ENCODE peak calls at places on chromosome 21, in four cellular contexts. O is heart right ventricle, S is left ventricle myocardium inferior, A is right lobe of liver. K is an unnamed sample.

GRCh38 chr21:34906401-34906800 is 142.7 kb downstream of the RUNX1 start:
- DNase-seq in S (no peak), O (no peak), A (no peak), K (no peak)

GRCh38 chr21:31576428-31576827 is 83.1 kb upstream of the SOD1 start:
- DNase-seq in A (no peak), S (no peak), O (no peak), K (no peak)

GRCh38 chr21:44067011-44067839 is 40.0 kb upstream of the PWP2 start:
- DNase-seq in O (no peak), A (no peak), S (no peak), K (no peak)

GRCh38 chr21:43832648-43833047 is 32.4 kb upstream of the AGPAT3 start:
- DNase-seq in A (no peak), S (no peak), O (no peak), K (no peak)

GRCh38 chr21:43611598-43612369 is 47.5 kb downstream of the HSF2BP start:
- DNase-seq in O (peak; percentile 67), S (peak; percentile 70), A (peak; percentile 76), K (no peak)

GRCh38 chr21:31622397-31622796 is 37.1 kb upstream of the SOD1 start:
- DNase-seq in A (no peak), O (no peak), S (no peak), K (no peak)

GRCh38 chr21:14846619-14847018 is 218.2 kb downstream of the NRIP1 start:
- DNase-seq in S (no peak), A (no peak), O (no peak), K (no peak)

GRCh38 chr21:24225432-24225831 is 1381.8 kb downstream of the MRPL39 start:
- DNase-seq in S (no peak), O (no peak), A (no peak), K (no peak)

GRCh38 chr21:16709866-16710550 is 802.8 kb upstream of the CXADR start:
- DNase-seq in O (peak; percentile 4), A (no peak), S (no peak), K (no peak)

GRCh38 chr21:43025636-43026180 is 49.9 kb downstream of the CBS start:
- DNase-seq in A (no peak), S (no peak), O (no peak), K (no peak)

GRCh38 chr21:30030416-30030815 is 90.6 kb upstream of the GRIK1 start:
- DNase-seq in S (no peak), A (no peak), O (no peak), K (no peak)

GRCh38 chr21:15841856-15842564 is 112.2 kb downstream of the USP25 start:
- DNase-seq in A (no peak), S (no peak), O (no peak), K (no peak)

GRCh38 chr21:34845521-34846213 is 176.9 kb downstream of the CLIC6 start:
- DNase-seq in S (no peak), A (no peak), O (no peak), K (no peak)

GRCh38 chr21:25717491-25718139 is 17.1 kb downstream of the ATP5PF start:
- DNase-seq in S (no peak), A (no peak), O (peak; percentile 45), K (no peak)

GRCh38 chr21:16587141-16587570 is 857.4 kb downstream of the USP25 start:
- DNase-seq in A (peak; percentile 84), O (peak; percentile 50), S (peak; percentile 53), K (peak; percentile 67)

GRCh38 chr21:26100573-26100972 is 70.0 kb downstream of the APP start:
- DNase-seq in S (no peak), O (no peak), A (no peak), K (no peak)

GRCh38 chr21:17118638-17119384 is 394.0 kb upstream of the CXADR start:
- DNase-seq in S (peak; percentile 25), O (no peak), A (no peak), K (no peak)

GRCh38 chr21:31667141-31667540 is 7.6 kb downstream of the SOD1 start:
- DNase-seq in O (no peak), A (no peak), S (no peak), K (no peak)

GRCh38 chr21:29538115-29538514 is 239.4 kb downstream of the BACH1 start:
- DNase-seq in A (no peak), S (no peak), O (no peak), K (no peak)

GRCh38 chr21:34933609-34934345 is 115.3 kb downstream of the RUNX1 start:
- DNase-seq in O (no peak), S (no peak), A (no peak), K (no peak)

DNA sequence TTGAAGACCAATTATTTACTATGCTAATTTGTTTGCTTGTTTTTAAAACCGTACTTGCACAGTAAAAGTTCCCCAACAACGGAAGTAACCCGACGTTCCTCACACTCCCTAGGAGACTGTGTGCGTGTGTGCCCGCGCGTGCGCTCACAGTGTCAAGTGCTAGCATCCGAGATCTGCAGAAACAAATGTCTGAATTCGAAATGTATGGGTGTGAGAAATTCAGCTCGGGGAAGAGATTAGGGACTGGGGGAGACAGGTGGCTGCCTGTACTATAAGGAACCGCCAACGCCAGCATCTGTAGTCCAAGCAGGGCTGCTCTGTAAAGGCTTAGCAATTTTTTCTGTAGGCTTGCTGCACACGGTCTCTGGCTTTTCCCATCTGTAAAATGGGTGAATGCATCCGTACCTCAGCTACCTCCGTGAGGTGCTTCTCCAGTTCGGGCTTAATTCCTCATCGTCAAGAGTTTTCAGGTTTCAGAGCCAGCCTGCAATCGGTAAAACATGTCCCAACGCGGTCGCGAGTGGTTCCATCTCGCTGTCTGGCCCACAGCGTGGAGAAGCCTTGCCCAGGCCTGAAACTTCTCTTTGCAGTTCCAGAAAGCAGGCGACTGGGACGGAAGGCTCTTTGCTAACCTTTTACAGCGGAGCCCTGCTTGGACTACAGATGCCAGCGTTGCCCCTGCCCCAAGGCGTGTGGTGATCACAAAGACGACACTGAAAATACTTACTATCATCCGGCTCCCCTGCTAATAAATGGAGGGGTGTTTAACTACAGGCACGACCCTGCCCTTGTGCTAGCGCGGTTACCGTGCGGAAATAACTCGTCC is 1.2 kb upstream of the OLIG2 start:
- DNase-seq in O (no peak), S (no peak), A (no peak), K (no peak)
- H3K27ac ChIP-seq in O (no peak overlapping the region), S (no peak overlapping the region), A (no peak overlapping the region), K (no peak overlapping the region)

GRCh38 chr21:27799861-27800260 is 833.0 kb upstream of the ADAMTS5 start:
- DNase-seq in S (no peak), O (no peak), A (no peak), K (no peak)

GRCh38 chr21:27803571-27803970 is 836.7 kb upstream of the ADAMTS5 start:
- DNase-seq in O (no peak), S (no peak), A (no peak), K (no peak)

GRCh38 chr21:27804515-27804914 is 837.6 kb upstream of the ADAMTS5 start:
- DNase-seq in O (peak; percentile 33), S (peak; percentile 18), A (no peak), K (no peak)

GRCh38 chr21:27805696-27806095 is 838.8 kb upstream of the ADAMTS5 start:
- DNase-seq in O (no peak), S (no peak), A (no peak), K (no peak)

DNA sequence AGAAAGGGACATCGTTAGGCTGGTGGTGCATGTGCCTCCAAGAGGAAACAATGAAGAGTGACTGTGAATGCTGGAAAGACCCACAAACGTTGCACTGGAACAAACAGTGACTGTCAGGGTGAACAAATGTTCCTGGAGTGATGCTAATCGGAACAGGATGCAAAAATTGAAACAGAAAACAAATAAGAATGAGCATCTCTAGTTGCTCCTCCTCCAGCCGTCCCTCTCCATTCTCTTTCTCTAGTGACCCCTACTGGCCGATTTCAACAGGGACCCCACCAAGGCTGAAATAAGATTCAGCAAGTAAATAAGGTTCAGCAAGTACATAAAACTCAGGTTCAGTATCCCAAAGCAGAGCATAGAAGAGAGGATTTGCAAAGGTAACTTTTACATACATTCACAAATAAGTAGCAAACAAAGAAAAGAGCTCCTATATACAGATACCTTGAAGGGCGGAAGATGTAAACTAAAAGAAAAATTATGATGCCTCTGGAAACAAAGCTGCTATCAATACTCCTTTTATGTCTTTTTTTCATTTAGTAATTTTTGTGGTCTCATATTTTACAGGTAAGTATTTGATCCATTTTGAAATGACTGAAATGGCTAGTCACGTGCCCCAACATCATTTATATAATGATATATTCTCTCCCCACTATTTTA is 836.1 kb upstream of the ADAMTS5 start:
- DNase-seq in S (no peak), A (no peak), O (peak; percentile 36), K (no peak)
- TF ChIP-seq CTCF in S (peak; percentile 67), A (peak; percentile 44), O (peak; percentile 59), K (peak; percentile 54)

DNA sequence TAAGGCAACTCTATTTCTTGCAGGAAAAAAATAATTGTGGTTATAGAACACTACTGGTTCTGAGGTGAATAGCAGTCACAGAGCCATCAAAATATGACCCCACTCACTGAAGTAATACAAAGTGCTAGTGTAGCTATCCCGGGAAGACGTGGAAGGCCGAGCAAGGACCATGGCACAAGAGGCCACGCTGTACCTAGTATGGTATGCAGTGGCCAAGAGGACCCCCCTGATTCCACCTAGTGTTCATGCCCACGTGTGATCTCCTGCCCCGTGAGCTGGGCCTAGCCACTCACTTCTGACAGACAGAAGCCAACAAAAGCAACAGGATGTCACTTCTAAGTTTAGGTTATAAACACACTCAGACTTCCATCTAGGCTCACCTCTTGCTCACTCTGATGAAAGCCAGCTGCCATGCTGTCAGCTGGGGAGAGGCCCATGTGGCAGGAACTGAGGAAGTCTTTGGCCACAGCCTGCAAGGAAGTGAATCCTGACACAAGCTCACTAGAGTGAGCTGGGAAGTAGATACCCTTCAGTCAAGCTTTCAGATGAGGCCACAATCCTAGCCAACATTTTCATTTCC is 21.7 kb upstream of the LSS start:
- DNase-seq in S (no peak), O (no peak), A (no peak), K (no peak)
- H3K36me3 ChIP-seq in S (peaks cover 96% of the 10 kb centered on the region), O (peaks cover 37% of the 10 kb centered on the region), A (peaks cover 66% of the 10 kb centered on the region), K (peaks cover 95% of the 10 kb centered on the region)

DNA sequence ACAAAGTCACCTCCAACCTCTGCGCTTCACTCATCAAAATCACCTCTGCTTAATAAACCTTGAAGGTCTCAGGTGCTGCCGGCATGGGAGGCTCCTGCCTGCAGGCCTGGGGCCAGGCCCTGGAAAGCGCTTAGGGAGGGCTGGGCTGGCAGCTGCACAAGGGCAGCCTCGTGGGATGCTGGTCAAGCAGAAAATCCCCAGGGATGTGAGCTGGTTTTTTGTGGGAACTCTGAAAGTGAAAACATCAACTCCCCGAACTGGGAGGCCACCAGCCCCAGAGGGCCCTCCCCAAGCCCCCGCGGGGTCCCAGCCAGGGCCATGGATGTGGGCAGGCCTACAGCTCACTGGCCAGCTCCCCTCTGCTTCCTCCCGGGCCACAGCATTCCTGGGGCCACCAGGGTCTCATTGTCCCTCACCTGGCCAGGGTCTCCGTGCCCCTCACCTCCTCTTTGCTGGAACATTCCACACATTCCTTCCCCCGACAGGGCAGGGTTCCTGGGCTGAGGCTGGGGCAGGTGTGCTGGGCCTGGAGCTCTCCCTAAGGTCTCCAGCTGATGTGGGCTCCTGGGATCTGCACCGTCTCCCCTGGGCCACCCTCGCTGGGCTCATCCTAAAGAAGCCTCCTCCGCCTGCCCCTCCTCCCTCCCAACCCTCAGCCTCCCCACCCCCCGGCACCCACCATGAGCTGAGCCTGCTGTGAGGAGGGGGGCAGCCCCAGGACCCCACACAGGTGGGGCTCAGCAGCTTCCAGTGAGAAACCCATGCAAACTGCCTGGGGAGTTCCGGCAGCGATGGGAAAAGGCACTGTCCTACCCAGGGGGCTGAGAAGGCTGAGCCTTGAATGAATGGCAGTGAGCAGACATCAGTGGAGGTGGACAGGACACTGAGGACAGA is 36.0 kb upstream of the POFUT2 start:
- DNase-seq in A (peak; percentile 29), S (peak; percentile 11), O (no peak), K (peak; percentile 40)
- H3K27ac ChIP-seq in A (no peak overlapping the region), S (no peak overlapping the region), O (no peak overlapping the region), K (no peak overlapping the region)

DNA sequence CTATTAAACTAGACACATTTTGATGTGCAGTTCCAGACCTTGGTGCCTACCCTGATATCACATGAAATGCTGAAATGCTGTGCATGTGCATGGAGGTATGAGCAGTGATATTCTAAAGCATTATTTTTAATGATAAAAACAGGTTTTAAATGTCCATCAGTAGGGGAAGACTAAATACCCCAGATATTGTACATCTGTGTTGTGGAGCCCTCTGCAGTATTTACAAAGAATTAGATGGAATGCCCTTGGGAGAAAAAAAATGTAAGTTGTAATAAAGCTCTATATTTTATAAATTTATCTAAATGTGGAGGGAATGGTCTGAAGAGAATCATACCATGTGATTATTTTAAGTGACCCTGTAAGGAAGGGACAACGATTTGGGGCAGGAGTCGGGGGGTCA is 39.1 kb upstream of the IGSF5 start:
- DNase-seq in A (no peak), S (no peak), O (no peak), K (no peak)
- TF ChIP-seq CTCF in A (no peak), S (no peak), O (no peak), K (peak; percentile 35)

K was measured in RWPE2.